ENCODE peak calls at places on chromosomes 11 and 22, in ten cellular contexts. M, O, K, Q, H, E, J, V, Y and A are unnamed samples.
A peak's percentile ranks its signal among the peaks of the same experiment; 100 is the strongest.

GRCh38 chr22:41768420-41768819 is 32.1 kb upstream of the CCDC134 start:
- DNase-seq in V (no peak), J (no peak), O (peak; percentile 37), Q (no peak), M (peak; percentile 24), K (no peak), H (peak; percentile 44), Y (no peak), E (no peak), A (no peak)

GRCh38 chr11:124586247-124586860 is 16.6 kb downstream of the OR8A1 start:
- DNase-seq in O (peak; percentile 70), J (peak; percentile 72), K (no peak), E (peak; percentile 51), H (peak; percentile 82), Y (peak; percentile 7), M (peak; percentile 81), Q (peak; percentile 48), V (no peak), A (peak; percentile 42)

GRCh38 chr22:43101306-43101705 is 9.2 kb upstream of the BIK start:
- DNase-seq in M (no peak), Y (no peak), Q (no peak), K (peak; percentile 79), V (no peak), E (no peak), H (peak; percentile 52), O (no peak), J (no peak), A (no peak)

GRCh38 chr22:49040754-49041467 is 786.8 kb downstream of the BRD1 start:
- DNase-seq in K (peak; percentile 63), O (no peak), M (no peak), E (no peak), Q (no peak), Y (no peak), V (no peak), H (no peak), J (no peak), A (no peak)

GRCh38 chr22:49352361-49353169 is 475.1 kb downstream of the BRD1 start:
- DNase-seq in M (no peak), Q (no peak), H (no peak), E (no peak), Y (no peak), K (peak; percentile 68), J (no peak), O (no peak), V (peak; percentile 79), A (no peak)

GRCh38 chr11:32116668-32117067 is 25.8 kb downstream of the RCN1 start:
- DNase-seq in O (no peak), H (no peak), E (no peak), J (no peak), Q (no peak), V (no peak), M (no peak), K (no peak), Y (no peak), A (no peak)

GRCh38 chr22:36744413-36744765 is 31.5 kb downstream of the IFT27 start:
- DNase-seq in Y (no peak), K (peak; percentile 70), V (no peak), M (no peak), Q (no peak), J (no peak), E (no peak), O (no peak), H (no peak), A (no peak)

GRCh38 chr22:27283714-27284113 is 517.8 kb downstream of the MN1 start:
- DNase-seq in E (no peak), K (no peak), M (no peak), O (no peak), Q (no peak), J (peak; percentile 84), Y (no peak), H (no peak), V (no peak), A (no peak)

GRCh38 chr11:73237471-73238290 is 19.6 kb downstream of the P2RY2 start:
- DNase-seq in V (no peak), K (peak; percentile 75), H (peak; percentile 53), Q (no peak), E (no peak), O (no peak), J (no peak), Y (no peak), M (peak; percentile 39), A (no peak)